ENCODE peak calls at places on chromosomes 1 and 21, in seven cellular contexts. One of them, this sample, is unnamed.

GRCh38 chr1:15820478-15820877 is 13.0 kb upstream of the UQCRHL start:
- DNase-seq in fibroblast of pulmonary artery: peak; percentile 35
- DNase-seq in adrenal gland: no peak
- DNase-seq in WTC11: no peak
- DNase-seq in fibroblast of villous mesenchyme: no peak
- DNase-seq in stomach: no peak
- DNase-seq in fibroblast of mammary gland: no peak
- DNase-seq in this sample: no peak

GRCh38 chr1:101995984-101996731 is 568 bp downstream of the OLFM3 start:
- DNase-seq in fibroblast of pulmonary artery: no peak
- DNase-seq in adrenal gland: no peak
- DNase-seq in WTC11: peak; percentile 24
- DNase-seq in fibroblast of villous mesenchyme: no peak
- DNase-seq in stomach: no peak
- DNase-seq in fibroblast of mammary gland: no peak
- DNase-seq in this sample: peak; percentile 31

GRCh38 chr1:161131721-161132409 is 602 bp downstream of the DEDD start:
- DNase-seq in fibroblast of pulmonary artery: peak; percentile 25
- DNase-seq in adrenal gland: no peak
- DNase-seq in WTC11: no peak
- DNase-seq in fibroblast of villous mesenchyme: peak; percentile 39
- DNase-seq in stomach: no peak
- DNase-seq in fibroblast of mammary gland: peak; percentile 29
- DNase-seq in this sample: no peak

GRCh38 chr1:156860639-156861423 is at the start of gene NTRK1:
- DNase-seq in fibroblast of pulmonary artery: no peak
- DNase-seq in adrenal gland: no peak
- DNase-seq in WTC11: peak; percentile 67
- DNase-seq in fibroblast of villous mesenchyme: peak; percentile 29
- DNase-seq in stomach: peak; percentile 29
- DNase-seq in fibroblast of mammary gland: no peak
- DNase-seq in this sample: peak; percentile 84

GRCh38 chr1:246280551-246280950 is 226.5 kb downstream of the SMYD3 start:
- DNase-seq in fibroblast of pulmonary artery: peak; percentile 59
- DNase-seq in adrenal gland: no peak
- DNase-seq in WTC11: no peak
- DNase-seq in fibroblast of villous mesenchyme: peak; percentile 60
- DNase-seq in stomach: no peak
- DNase-seq in fibroblast of mammary gland: peak; percentile 42
- DNase-seq in this sample: no peak

GRCh38 chr1:51963592-51964308 is 26.8 kb downstream of the RAB3B start:
- DNase-seq in fibroblast of pulmonary artery: no peak
- DNase-seq in adrenal gland: no peak
- DNase-seq in WTC11: no peak
- DNase-seq in fibroblast of villous mesenchyme: no peak
- DNase-seq in stomach: no peak
- DNase-seq in fibroblast of mammary gland: no peak
- DNase-seq in this sample: no peak

GRCh38 chr1:65343286-65343685 is 33.9 kb downstream of the DNAJC6 start:
- DNase-seq in fibroblast of pulmonary artery: peak; percentile 47
- DNase-seq in adrenal gland: no peak
- DNase-seq in WTC11: no peak
- DNase-seq in fibroblast of villous mesenchyme: peak; percentile 52
- DNase-seq in stomach: no peak
- DNase-seq in fibroblast of mammary gland: peak; percentile 74
- DNase-seq in this sample: no peak

GRCh38 chr1:18955442-18956188 is 861 bp downstream of the IFFO2 start:
- DNase-seq in fibroblast of pulmonary artery: no peak
- DNase-seq in adrenal gland: peak; percentile 64
- DNase-seq in WTC11: peak; percentile 69
- DNase-seq in fibroblast of villous mesenchyme: no peak
- DNase-seq in stomach: peak; percentile 55
- DNase-seq in fibroblast of mammary gland: peak; percentile 26
- DNase-seq in this sample: peak; percentile 51

GRCh38 chr21:43608664-43609063 is 50.6 kb downstream of the HSF2BP start:
- DNase-seq in fibroblast of pulmonary artery: no peak
- DNase-seq in adrenal gland: no peak
- DNase-seq in WTC11: no peak
- DNase-seq in fibroblast of villous mesenchyme: peak; percentile 45
- DNase-seq in stomach: no peak
- DNase-seq in fibroblast of mammary gland: no peak
- DNase-seq in this sample: no peak

GRCh38 chr1:88503656-88504055 is 180.4 kb upstream of the PKN2 start:
- DNase-seq in fibroblast of pulmonary artery: no peak
- DNase-seq in adrenal gland: no peak
- DNase-seq in WTC11: no peak
- DNase-seq in fibroblast of villous mesenchyme: peak; percentile 4
- DNase-seq in stomach: no peak
- DNase-seq in fibroblast of mammary gland: no peak
- DNase-seq in this sample: no peak

GRCh38 chr1:189619682-189620332 is 857.9 kb downstream of the BRINP3 start:
- DNase-seq in fibroblast of pulmonary artery: peak; percentile 90
- DNase-seq in adrenal gland: no peak
- DNase-seq in WTC11: no peak
- DNase-seq in fibroblast of villous mesenchyme: peak; percentile 11
- DNase-seq in stomach: no peak
- DNase-seq in fibroblast of mammary gland: peak; percentile 34
- DNase-seq in this sample: no peak

GRCh38 chr1:169694304-169694703 is 17.1 kb downstream of the SELL start:
- DNase-seq in fibroblast of pulmonary artery: no peak
- DNase-seq in adrenal gland: no peak
- DNase-seq in WTC11: no peak
- DNase-seq in fibroblast of villous mesenchyme: no peak
- DNase-seq in stomach: no peak
- DNase-seq in fibroblast of mammary gland: no peak
- DNase-seq in this sample: no peak

GRCh38 chr1:234521802-234522185 is 42.8 kb upstream of the TARBP1 start:
- DNase-seq in fibroblast of pulmonary artery: no peak
- DNase-seq in adrenal gland: no peak
- DNase-seq in WTC11: no peak
- DNase-seq in fibroblast of villous mesenchyme: no peak
- DNase-seq in stomach: no peak
- DNase-seq in fibroblast of mammary gland: no peak
- DNase-seq in this sample: no peak

GRCh38 chr1:81559662-81560350 is 240.9 kb upstream of the ADGRL2 start:
- DNase-seq in fibroblast of pulmonary artery: peak; percentile 24
- DNase-seq in adrenal gland: no peak
- DNase-seq in WTC11: no peak
- DNase-seq in fibroblast of villous mesenchyme: no peak
- DNase-seq in stomach: no peak
- DNase-seq in fibroblast of mammary gland: peak; percentile 30
- DNase-seq in this sample: no peak

GRCh38 chr1:76854255-76854654 is 13.0 kb upstream of the ST6GALNAC5 start:
- DNase-seq in fibroblast of pulmonary artery: no peak
- DNase-seq in adrenal gland: no peak
- DNase-seq in WTC11: peak; percentile 23
- DNase-seq in fibroblast of villous mesenchyme: no peak
- DNase-seq in stomach: no peak
- DNase-seq in fibroblast of mammary gland: no peak
- DNase-seq in this sample: no peak

GRCh38 chr1:201016943-201017827 is 6.3 kb downstream of the KIF21B start:
- DNase-seq in fibroblast of pulmonary artery: no peak
- DNase-seq in adrenal gland: no peak
- DNase-seq in WTC11: no peak
- DNase-seq in fibroblast of villous mesenchyme: no peak
- DNase-seq in stomach: no peak
- DNase-seq in fibroblast of mammary gland: no peak
- DNase-seq in this sample: peak; percentile 61

GRCh38 chr1:238652346-238652968 is 733.9 kb upstream of the CHRM3 start:
- DNase-seq in fibroblast of pulmonary artery: peak; percentile 88
- DNase-seq in adrenal gland: no peak
- DNase-seq in WTC11: no peak
- DNase-seq in fibroblast of villous mesenchyme: peak; percentile 29
- DNase-seq in stomach: no peak
- DNase-seq in fibroblast of mammary gland: peak; percentile 95
- DNase-seq in this sample: no peak

GRCh38 chr21:23574932-23575331 is 2032.3 kb downstream of the MRPL39 start:
- DNase-seq in fibroblast of pulmonary artery: no peak
- DNase-seq in adrenal gland: no peak
- DNase-seq in WTC11: peak; percentile 52
- DNase-seq in fibroblast of villous mesenchyme: no peak
- DNase-seq in stomach: no peak
- DNase-seq in fibroblast of mammary gland: no peak
- DNase-seq in this sample: no peak

GRCh38 chr1:20641986-20642385 is 8.7 kb downstream of the PINK1 start:
- DNase-seq in fibroblast of pulmonary artery: no peak
- DNase-seq in adrenal gland: no peak
- DNase-seq in WTC11: no peak
- DNase-seq in fibroblast of villous mesenchyme: no peak
- DNase-seq in stomach: no peak
- DNase-seq in fibroblast of mammary gland: no peak
- DNase-seq in this sample: no peak

GRCh38 chr1:210369425-210369824 is 40.7 kb downstream of the HHAT start:
- DNase-seq in fibroblast of pulmonary artery: no peak
- DNase-seq in adrenal gland: no peak
- DNase-seq in WTC11: no peak
- DNase-seq in fibroblast of villous mesenchyme: no peak
- DNase-seq in stomach: no peak
- DNase-seq in fibroblast of mammary gland: no peak
- DNase-seq in this sample: no peak

GRCh38 chr1:182197555-182197954 is 136.0 kb upstream of the ZNF648 start:
- DNase-seq in fibroblast of pulmonary artery: no peak
- DNase-seq in adrenal gland: no peak
- DNase-seq in WTC11: no peak
- DNase-seq in fibroblast of villous mesenchyme: no peak
- DNase-seq in stomach: no peak
- DNase-seq in fibroblast of mammary gland: peak; percentile 78
- DNase-seq in this sample: no peak

GRCh38 chr1:67747667-67748066 is 62.7 kb downstream of the GADD45A start:
- DNase-seq in fibroblast of pulmonary artery: peak; percentile 72
- DNase-seq in adrenal gland: no peak
- DNase-seq in WTC11: no peak
- DNase-seq in fibroblast of villous mesenchyme: peak; percentile 35
- DNase-seq in stomach: no peak
- DNase-seq in fibroblast of mammary gland: peak; percentile 37
- DNase-seq in this sample: no peak

GRCh38 chr1:226482196-226482595 is 66.4 kb upstream of the STUM start:
- DNase-seq in fibroblast of pulmonary artery: no peak
- DNase-seq in adrenal gland: no peak
- DNase-seq in WTC11: no peak
- DNase-seq in fibroblast of villous mesenchyme: no peak
- DNase-seq in stomach: peak; percentile 13
- DNase-seq in fibroblast of mammary gland: no peak
- DNase-seq in this sample: peak; percentile 72

GRCh38 chr1:226480459-226480858 is 68.1 kb upstream of the STUM start:
- DNase-seq in fibroblast of pulmonary artery: no peak
- DNase-seq in adrenal gland: no peak
- DNase-seq in WTC11: no peak
- DNase-seq in fibroblast of villous mesenchyme: no peak
- DNase-seq in stomach: peak; percentile 5
- DNase-seq in fibroblast of mammary gland: no peak
- DNase-seq in this sample: no peak

GRCh38 chr1:226476657-226477319 is 68.9 kb upstream of the PARP1 start:
- DNase-seq in fibroblast of pulmonary artery: no peak
- DNase-seq in adrenal gland: no peak
- DNase-seq in WTC11: no peak
- DNase-seq in fibroblast of villous mesenchyme: no peak
- DNase-seq in stomach: no peak
- DNase-seq in fibroblast of mammary gland: no peak
- DNase-seq in this sample: no peak

GRCh38 chr1:226481133-226481532 is 67.4 kb upstream of the STUM start:
- DNase-seq in fibroblast of pulmonary artery: no peak
- DNase-seq in adrenal gland: no peak
- DNase-seq in WTC11: no peak
- DNase-seq in fibroblast of villous mesenchyme: no peak
- DNase-seq in stomach: no peak
- DNase-seq in fibroblast of mammary gland: no peak
- DNase-seq in this sample: no peak

GRCh38 chr1:226479432-226479831 is 69.1 kb upstream of the STUM start:
- DNase-seq in fibroblast of pulmonary artery: no peak
- DNase-seq in adrenal gland: no peak
- DNase-seq in WTC11: no peak
- DNase-seq in fibroblast of villous mesenchyme: no peak
- DNase-seq in stomach: peak; percentile 0
- DNase-seq in fibroblast of mammary gland: no peak
- DNase-seq in this sample: no peak
- TF ChIP-seq CTCF in fibroblast of pulmonary artery: no peak
- TF ChIP-seq CTCF in adrenal gland: no peak
- TF ChIP-seq CTCF in WTC11: no peak
- TF ChIP-seq CTCF in fibroblast of villous mesenchyme: no peak
- TF ChIP-seq CTCF in stomach: no peak
- TF ChIP-seq CTCF in fibroblast of mammary gland: no peak
- TF ChIP-seq CTCF in this sample: no peak

DNA sequence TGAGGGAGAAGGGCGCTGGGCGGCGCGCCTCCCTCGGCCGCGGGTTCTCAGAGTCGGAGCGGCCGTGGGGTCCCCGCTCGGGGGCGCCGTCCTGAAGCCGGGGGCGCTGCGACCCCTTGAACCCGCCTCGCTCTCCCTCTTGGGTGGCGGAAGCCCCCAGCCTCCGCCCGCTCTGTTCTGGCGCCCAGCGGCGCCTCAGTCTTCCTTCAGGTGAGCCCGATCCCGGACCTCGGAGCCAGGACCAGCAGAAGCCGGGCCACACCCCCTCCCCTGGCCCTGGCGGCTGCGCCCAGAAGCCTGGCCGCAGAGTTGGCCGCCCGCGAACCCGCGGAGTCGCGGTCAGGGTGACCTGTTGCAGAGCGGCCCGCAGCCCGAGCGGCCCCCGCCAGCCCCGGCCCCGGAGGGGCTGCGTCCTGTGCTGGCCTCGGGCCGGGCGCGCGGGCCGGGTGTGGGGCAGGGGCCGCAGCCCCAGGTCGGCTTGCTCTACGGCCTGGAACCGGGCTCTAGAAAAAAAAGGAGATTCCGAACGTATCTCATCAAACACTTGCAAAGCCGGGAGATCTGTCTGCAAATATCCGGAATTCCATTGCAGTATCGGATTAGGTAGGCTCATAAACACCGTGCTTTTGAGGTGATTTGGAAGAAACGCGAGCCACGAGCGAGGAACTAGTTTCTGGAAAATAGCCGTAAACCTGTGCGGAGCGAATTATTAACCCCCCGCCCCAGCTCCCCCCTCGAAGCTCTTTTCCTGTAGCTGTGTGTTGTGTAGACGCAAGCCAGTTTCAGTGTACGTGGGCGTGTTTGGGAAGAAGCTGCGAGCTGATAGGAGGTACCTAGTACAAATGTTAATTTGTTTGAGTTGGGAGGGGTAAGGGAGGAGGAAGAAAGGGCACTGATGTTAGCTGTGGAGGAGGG is 816 bp downstream of the RALGPS2 start:
- DNase-seq in fibroblast of pulmonary artery: peak; percentile 82
- DNase-seq in adrenal gland: peak; percentile 90
- DNase-seq in WTC11: peak; percentile 62
- DNase-seq in fibroblast of villous mesenchyme: peak; percentile 89
- DNase-seq in stomach: peak; percentile 69
- DNase-seq in fibroblast of mammary gland: peak; percentile 82
- DNase-seq in this sample: peak; percentile 64
- TF ChIP-seq CTCF in fibroblast of pulmonary artery: no peak
- TF ChIP-seq CTCF in adrenal gland: no peak
- TF ChIP-seq CTCF in WTC11: no peak
- TF ChIP-seq CTCF in fibroblast of villous mesenchyme: no peak
- TF ChIP-seq CTCF in stomach: no peak
- TF ChIP-seq CTCF in fibroblast of mammary gland: no peak
- TF ChIP-seq CTCF in this sample: no peak

GRCh38 chr1:30329802-30330557 is 393.4 kb downstream of the MATN1 start:
- DNase-seq in fibroblast of pulmonary artery: no peak
- DNase-seq in adrenal gland: no peak
- DNase-seq in WTC11: peak; percentile 48
- DNase-seq in fibroblast of villous mesenchyme: no peak
- DNase-seq in stomach: peak; percentile 14
- DNase-seq in fibroblast of mammary gland: no peak
- DNase-seq in this sample: no peak
- TF ChIP-seq CTCF in fibroblast of pulmonary artery: no peak
- TF ChIP-seq CTCF in adrenal gland: no peak
- TF ChIP-seq CTCF in WTC11: no peak
- TF ChIP-seq CTCF in fibroblast of villous mesenchyme: no peak
- TF ChIP-seq CTCF in stomach: no peak
- TF ChIP-seq CTCF in fibroblast of mammary gland: no peak
- TF ChIP-seq CTCF in this sample: no peak

GRCh38 chr1:82778612-82779011 is 977.9 kb downstream of the ADGRL2 start:
- DNase-seq in fibroblast of pulmonary artery: peak; percentile 8
- DNase-seq in adrenal gland: no peak
- DNase-seq in WTC11: peak; percentile 24
- DNase-seq in fibroblast of villous mesenchyme: no peak
- DNase-seq in stomach: no peak
- DNase-seq in fibroblast of mammary gland: peak; percentile 4
- DNase-seq in this sample: no peak
- TF ChIP-seq CTCF in fibroblast of pulmonary artery: peak; percentile 29
- TF ChIP-seq CTCF in adrenal gland: no peak
- TF ChIP-seq CTCF in WTC11: no peak
- TF ChIP-seq CTCF in fibroblast of villous mesenchyme: no peak
- TF ChIP-seq CTCF in stomach: no peak
- TF ChIP-seq CTCF in fibroblast of mammary gland: peak; percentile 36
- TF ChIP-seq CTCF in this sample: peak; percentile 58